ENCODE peak calls at places on chromosomes 6 and 20, in ten cellular contexts. H is CD4-positive, alpha-beta T cell; Q is GM06990; B is ascending aorta; I is bronchial epithelial cell; O is AG04449; G is astrocyte of the cerebellum; M is RWPE1; C is left ventricle myocardium inferior; D is A549. K is an unnamed sample.

GRCh38 chr6:148751233-148751632 is 4.4 kb downstream of the UST start:
- DNase-seq in O (no peak), G (no peak), D (no peak), B (no peak), Q (no peak), C (no peak), I (no peak), H (no peak), M (no peak), K (no peak)

GRCh38 chr20:36298795-36299339 is 7.3 kb upstream of the DLGAP4 start:
- DNase-seq in C (no peak), H (no peak), M (no peak), G (no peak), O (no peak), Q (no peak), I (no peak), D (no peak), B (no peak), K (no peak)

GRCh38 chr6:112933947-112934346 is 586.8 kb downstream of the RFPL4B start:
- DNase-seq in I (peak; percentile 18), D (no peak), O (no peak), G (no peak), B (no peak), H (no peak), Q (no peak), C (no peak), M (no peak), K (no peak)

GRCh38 chr6:21728141-21728540 is 134.6 kb downstream of the SOX4 start:
- DNase-seq in O (no peak), Q (no peak), B (no peak), D (no peak), M (no peak), C (no peak), H (no peak), G (no peak), I (no peak), K (no peak)

GRCh38 chr20:32506721-32507120 is 78.4 kb downstream of the NOL4L start:
- DNase-seq in O (no peak), G (no peak), B (no peak), I (no peak), D (no peak), C (no peak), Q (no peak), M (no peak), H (peak; percentile 12), K (no peak)

GRCh38 chr6:33860706-33861474 is 57.1 kb upstream of the MLN start:
- DNase-seq in D (no peak), B (no peak), O (peak; percentile 9), I (peak; percentile 59), G (no peak), C (no peak), Q (no peak), M (no peak), H (no peak), K (no peak)

GRCh38 chr6:41599015-41599835 is 39.0 kb upstream of the MDFI start:
- DNase-seq in B (no peak), D (no peak), I (no peak), Q (no peak), M (no peak), H (no peak), O (no peak), G (no peak), C (no peak), K (no peak)

GRCh38 chr20:50298554-50299324 is 108.1 kb downstream of the CEBPB start:
- DNase-seq in M (no peak), D (no peak), I (peak; percentile 90), Q (no peak), B (no peak), H (no peak), O (no peak), G (no peak), C (no peak), K (no peak)

DNA sequence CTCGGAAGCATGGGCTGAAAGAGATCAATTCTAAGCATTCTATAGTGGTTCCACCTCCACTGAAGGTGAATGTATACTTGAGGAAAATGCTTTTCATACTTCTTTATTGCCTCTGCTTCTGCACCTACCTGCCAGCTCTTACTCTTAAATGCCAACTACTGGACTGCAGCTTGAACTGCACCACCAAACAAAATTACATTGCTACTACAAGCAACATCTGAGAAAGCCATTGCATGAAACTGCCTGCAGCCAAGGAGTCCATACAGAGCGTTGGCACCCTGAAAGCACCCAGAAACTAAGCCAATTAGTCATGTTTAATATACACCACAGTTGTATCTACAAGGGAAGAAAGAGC is 440.9 kb downstream of the BTBD3 start:
- DNase-seq in B (no peak), C (no peak), G (no peak), O (no peak), M (no peak), H (no peak), D (no peak), Q (no peak), I (no peak), K (no peak)
- TF ChIP-seq CTCF in B (no peak), C (no peak), G (no peak), O (no peak), M (no peak), H (no peak), D (no peak), Q (no peak), I (no peak), K (no peak)

GRCh38 chr6:109236140-109237081 is 141.1 kb downstream of the CEP57L1 start:
- DNase-seq in M (no peak), H (peak; percentile 39), B (no peak), O (no peak), Q (no peak), D (peak; percentile 5), C (no peak), I (no peak), G (no peak), K (no peak)
- TF ChIP-seq CTCF in M (no peak), H (no peak), B (no peak), O (no peak), Q (peak; percentile 15), D (no peak), C (peak; percentile 34), I (no peak), G (no peak), K (no peak)

GRCh38 chr20:48011025-48011424 is 225.7 kb upstream of the SULF2 start:
- DNase-seq in M (no peak), Q (no peak), G (no peak), D (no peak), B (no peak), H (no peak), O (no peak), C (no peak), I (no peak), K (no peak)

GRCh38 chr20:48008850-48009535 is 223.7 kb upstream of the SULF2 start:
- DNase-seq in D (no peak), Q (no peak), O (peak; percentile 67), C (no peak), B (no peak), G (no peak), M (no peak), I (no peak), H (no peak), K (no peak)

GRCh38 chr20:48015136-48015925 is 230.1 kb upstream of the SULF2 start:
- DNase-seq in O (peak; percentile 45), H (no peak), I (no peak), D (no peak), B (no peak), M (no peak), Q (no peak), C (no peak), G (peak; percentile 13), K (no peak)

GRCh38 chr20:48010623-48011022 is 225.3 kb upstream of the SULF2 start:
- DNase-seq in O (no peak), D (no peak), C (no peak), B (no peak), H (no peak), M (no peak), I (no peak), G (no peak), Q (no peak), K (no peak)

DNA sequence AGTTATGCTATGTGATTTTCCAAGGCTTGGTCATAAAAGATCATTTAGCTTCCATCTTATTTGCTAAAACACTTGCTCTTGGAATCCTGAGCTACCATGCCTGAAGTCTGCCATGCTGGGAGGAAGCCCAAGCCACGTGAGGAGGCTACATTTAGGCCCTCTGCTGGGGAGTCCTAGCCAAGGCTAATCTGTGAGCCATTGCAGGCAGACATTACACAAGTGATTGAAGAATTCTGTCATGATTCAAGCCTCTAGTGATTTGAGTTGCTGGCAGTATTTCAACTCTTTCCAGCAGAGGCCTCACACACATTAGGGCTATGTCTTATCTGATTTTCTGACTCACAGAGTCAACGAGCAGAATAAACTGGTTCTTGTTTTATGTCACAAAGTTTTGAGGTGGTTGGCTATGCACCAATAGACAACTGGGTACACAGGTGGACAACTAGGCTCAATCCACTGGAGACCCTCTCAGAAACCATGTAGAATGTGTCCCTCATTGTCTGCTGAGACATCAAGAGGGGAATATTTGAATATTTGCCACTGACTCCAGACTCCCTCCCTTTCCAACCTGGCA is 227.2 kb upstream of the SULF2 start:
- DNase-seq in H (no peak), B (no peak), C (no peak), I (peak; percentile 75), O (peak; percentile 84), Q (no peak), D (peak; percentile 21), M (peak; percentile 82), G (no peak), K (peak; percentile 81)
- TF ChIP-seq CTCF in H (no peak), B (no peak), C (no peak), I (peak; percentile 46), O (peak; percentile 53), Q (no peak), D (no peak), M (no peak), G (no peak), K (peak; percentile 77)

GRCh38 chr6:168132531-168133184 is 53.6 kb upstream of the FRMD1 start:
- DNase-seq in C (peak; percentile 69), D (peak; percentile 49), G (peak; percentile 49), H (no peak), I (no peak), Q (no peak), B (no peak), O (no peak), M (peak; percentile 32), K (no peak)
- TF ChIP-seq CTCF in C (peak; percentile 80), D (peak; percentile 45), G (peak; percentile 54), H (no peak), I (peak; percentile 28), Q (no peak), B (no peak), O (peak; percentile 38), M (peak; percentile 17), K (peak; percentile 52)

DNA sequence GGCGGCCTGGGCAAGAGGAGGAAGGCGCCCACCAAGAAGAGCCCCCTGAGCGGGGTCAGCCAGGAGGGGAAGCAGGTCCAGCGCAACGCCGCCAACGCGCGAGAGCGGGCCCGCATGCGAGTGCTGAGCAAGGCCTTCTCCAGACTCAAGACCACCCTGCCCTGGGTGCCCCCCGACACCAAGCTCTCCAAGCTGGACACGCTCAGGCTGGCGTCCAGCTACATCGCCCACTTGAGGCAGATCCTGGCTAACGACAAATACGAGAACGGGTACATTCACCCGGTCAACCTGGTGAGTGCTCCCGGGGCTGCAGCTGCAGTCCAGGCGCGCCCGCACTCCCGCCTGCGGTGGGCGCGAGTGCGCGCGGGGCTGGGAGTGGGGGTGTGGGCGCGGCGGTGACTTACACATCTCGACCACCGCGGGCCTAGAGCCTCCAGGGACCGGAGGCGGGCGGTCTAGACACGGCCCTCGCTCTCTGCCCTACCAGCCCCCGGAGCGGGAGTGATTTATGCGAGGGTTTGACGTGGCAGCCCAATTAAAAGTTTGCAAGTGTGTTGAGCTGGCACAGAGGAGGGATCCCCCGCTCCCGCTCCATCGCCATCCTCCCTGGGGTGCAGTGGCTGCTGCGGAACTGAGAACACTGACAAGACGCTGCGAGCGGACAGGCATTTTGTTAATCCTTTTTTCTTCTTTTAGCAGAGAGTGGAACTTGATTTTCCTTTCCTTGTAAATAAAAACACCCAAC is 816 bp downstream of the TCF21 start:
- DNase-seq in C (peak; percentile 36), I (no peak), G (no peak), H (no peak), D (no peak), O (no peak), M (no peak), Q (no peak), B (no peak), K (no peak)
- TF ChIP-seq CTCF in C (no peak), I (no peak), G (peak; percentile 21), H (no peak), D (no peak), O (peak; percentile 10), M (no peak), Q (no peak), B (no peak), K (no peak)

K was measured in epithelial cell of proximal tubule.